ENCODE peak calls at places on chromosomes 1 and 21, in ten cellular contexts. One of them, this sample, is unnamed.

GRCh38 chr1:145988773-145989172 is 7.6 kb downstream of the TXNIP start:
- DNase-seq in T-cell: no peak
- DNase-seq in heart left ventricle: no peak
- DNase-seq in aorta: no peak
- DNase-seq in skeletal muscle cell: no peak
- DNase-seq in EL: no peak
- DNase-seq in fibroblast of the conjunctiva: no peak
- DNase-seq in upper lobe of left lung: peak; percentile 53
- DNase-seq in GM12891: no peak
- DNase-seq in naive B cell: no peak
- DNase-seq in this sample: no peak

GRCh38 chr1:8104278-8105236 is 78.4 kb upstream of the ERRFI1 start:
- DNase-seq in skeletal muscle cell: no peak
- DNase-seq in naive B cell: peak; percentile 4
- DNase-seq in GM12891: no peak
- DNase-seq in T-cell: no peak
- DNase-seq in aorta: no peak
- DNase-seq in fibroblast of the conjunctiva: no peak
- DNase-seq in EL: no peak
- DNase-seq in upper lobe of left lung: peak; percentile 49
- DNase-seq in heart left ventricle: no peak
- DNase-seq in this sample: no peak

GRCh38 chr21:32861871-32862270 is 90.3 kb upstream of the PAXBP1 start:
- DNase-seq in fibroblast of the conjunctiva: peak; percentile 64
- DNase-seq in GM12891: no peak
- DNase-seq in naive B cell: no peak
- DNase-seq in EL: no peak
- DNase-seq in T-cell: no peak
- DNase-seq in skeletal muscle cell: peak; percentile 13
- DNase-seq in upper lobe of left lung: no peak
- DNase-seq in aorta: no peak
- DNase-seq in heart left ventricle: no peak
- DNase-seq in this sample: no peak

GRCh38 chr1:43288058-43288784 is 2.8 kb upstream of the C1orf210 start:
- DNase-seq in GM12891: no peak
- DNase-seq in aorta: peak; percentile 33
- DNase-seq in T-cell: no peak
- DNase-seq in EL: no peak
- DNase-seq in skeletal muscle cell: no peak
- DNase-seq in heart left ventricle: peak; percentile 12
- DNase-seq in naive B cell: no peak
- DNase-seq in upper lobe of left lung: no peak
- DNase-seq in fibroblast of the conjunctiva: no peak
- DNase-seq in this sample: no peak

GRCh38 chr1:248841702-248842395 is 3.8 kb downstream of the ZNF672 start:
- DNase-seq in T-cell: peak; percentile 22
- DNase-seq in GM12891: no peak
- DNase-seq in heart left ventricle: peak; percentile 63
- DNase-seq in fibroblast of the conjunctiva: peak; percentile 57
- DNase-seq in aorta: no peak
- DNase-seq in EL: peak; percentile 60
- DNase-seq in naive B cell: no peak
- DNase-seq in upper lobe of left lung: peak; percentile 59
- DNase-seq in skeletal muscle cell: no peak
- DNase-seq in this sample: no peak

GRCh38 chr1:223153177-223154119 is 10.4 kb upstream of the TLR5 start:
- DNase-seq in upper lobe of left lung: no peak
- DNase-seq in GM12891: no peak
- DNase-seq in skeletal muscle cell: no peak
- DNase-seq in naive B cell: no peak
- DNase-seq in heart left ventricle: no peak
- DNase-seq in fibroblast of the conjunctiva: no peak
- DNase-seq in T-cell: no peak
- DNase-seq in aorta: no peak
- DNase-seq in EL: peak; percentile 67
- DNase-seq in this sample: no peak

GRCh38 chr21:39882186-39882882 is 15.1 kb downstream of the PCP4 start:
- DNase-seq in skeletal muscle cell: no peak
- DNase-seq in aorta: no peak
- DNase-seq in GM12891: no peak
- DNase-seq in upper lobe of left lung: no peak
- DNase-seq in EL: no peak
- DNase-seq in T-cell: no peak
- DNase-seq in heart left ventricle: no peak
- DNase-seq in fibroblast of the conjunctiva: no peak
- DNase-seq in naive B cell: no peak
- DNase-seq in this sample: no peak

GRCh38 chr21:37618081-37618480 is 251.5 kb downstream of the DYRK1A start:
- DNase-seq in T-cell: no peak
- DNase-seq in EL: no peak
- DNase-seq in heart left ventricle: no peak
- DNase-seq in naive B cell: no peak
- DNase-seq in skeletal muscle cell: no peak
- DNase-seq in fibroblast of the conjunctiva: no peak
- DNase-seq in GM12891: no peak
- DNase-seq in aorta: no peak
- DNase-seq in upper lobe of left lung: no peak
- DNase-seq in this sample: no peak

GRCh38 chr1:59767119-59767518 is 47.6 kb upstream of the HOOK1 start:
- DNase-seq in aorta: no peak
- DNase-seq in fibroblast of the conjunctiva: no peak
- DNase-seq in skeletal muscle cell: no peak
- DNase-seq in GM12891: no peak
- DNase-seq in T-cell: no peak
- DNase-seq in heart left ventricle: no peak
- DNase-seq in upper lobe of left lung: no peak
- DNase-seq in naive B cell: no peak
- DNase-seq in EL: no peak
- DNase-seq in this sample: no peak

GRCh38 chr1:237562247-237562823 is 328.4 kb downstream of the ZP4 start:
- DNase-seq in aorta: no peak
- DNase-seq in heart left ventricle: no peak
- DNase-seq in EL: peak; percentile 43
- DNase-seq in skeletal muscle cell: peak; percentile 10
- DNase-seq in fibroblast of the conjunctiva: peak; percentile 35
- DNase-seq in upper lobe of left lung: no peak
- DNase-seq in T-cell: no peak
- DNase-seq in naive B cell: peak; percentile 14
- DNase-seq in GM12891: peak; percentile 14
- DNase-seq in this sample: peak; percentile 8

GRCh38 chr1:113978863-113979702 is at the start of gene OLFML3:
- DNase-seq in skeletal muscle cell: peak; percentile 92
- DNase-seq in EL: peak; percentile 99
- DNase-seq in fibroblast of the conjunctiva: peak; percentile 97
- DNase-seq in naive B cell: peak; percentile 27
- DNase-seq in heart left ventricle: peak; percentile 92
- DNase-seq in T-cell: peak; percentile 21
- DNase-seq in upper lobe of left lung: peak; percentile 86
- DNase-seq in GM12891: peak; percentile 30
- DNase-seq in aorta: peak; percentile 93
- DNase-seq in this sample: peak; percentile 66

GRCh38 chr1:201649776-201650607 is 111.1 kb downstream of the NAV1 start:
- DNase-seq in fibroblast of the conjunctiva: peak; percentile 57
- DNase-seq in naive B cell: no peak
- DNase-seq in aorta: peak; percentile 92
- DNase-seq in T-cell: no peak
- DNase-seq in GM12891: no peak
- DNase-seq in heart left ventricle: peak; percentile 93
- DNase-seq in skeletal muscle cell: no peak
- DNase-seq in EL: peak; percentile 82
- DNase-seq in upper lobe of left lung: peak; percentile 77
- DNase-seq in this sample: no peak

GRCh38 chr1:43634729-43635128 is 15.2 kb upstream of the KDM4A start:
- DNase-seq in GM12891: no peak
- DNase-seq in EL: peak; percentile 17
- DNase-seq in aorta: no peak
- DNase-seq in naive B cell: no peak
- DNase-seq in skeletal muscle cell: no peak
- DNase-seq in T-cell: no peak
- DNase-seq in upper lobe of left lung: no peak
- DNase-seq in heart left ventricle: no peak
- DNase-seq in fibroblast of the conjunctiva: no peak
- DNase-seq in this sample: no peak

GRCh38 chr1:156768610-156769295 is 1.4 kb downstream of the PRCC start:
- DNase-seq in EL: no peak
- DNase-seq in fibroblast of the conjunctiva: no peak
- DNase-seq in T-cell: no peak
- DNase-seq in upper lobe of left lung: no peak
- DNase-seq in aorta: no peak
- DNase-seq in skeletal muscle cell: no peak
- DNase-seq in heart left ventricle: no peak
- DNase-seq in GM12891: no peak
- DNase-seq in naive B cell: no peak
- DNase-seq in this sample: no peak

GRCh38 chr1:2239384-2239985 is 11.4 kb downstream of the SKI start:
- DNase-seq in upper lobe of left lung: no peak
- DNase-seq in T-cell: no peak
- DNase-seq in GM12891: no peak
- DNase-seq in skeletal muscle cell: no peak
- DNase-seq in heart left ventricle: peak; percentile 29
- DNase-seq in fibroblast of the conjunctiva: no peak
- DNase-seq in EL: no peak
- DNase-seq in naive B cell: no peak
- DNase-seq in aorta: no peak
- DNase-seq in this sample: no peak

GRCh38 chr1:19384113-19384512 is 72.0 kb downstream of the SLC66A1 start:
- DNase-seq in T-cell: no peak
- DNase-seq in aorta: peak; percentile 89
- DNase-seq in heart left ventricle: peak; percentile 64
- DNase-seq in skeletal muscle cell: no peak
- DNase-seq in upper lobe of left lung: no peak
- DNase-seq in naive B cell: no peak
- DNase-seq in GM12891: no peak
- DNase-seq in fibroblast of the conjunctiva: no peak
- DNase-seq in EL: peak; percentile 66
- DNase-seq in this sample: no peak

GRCh38 chr1:225755668-225756294 is 21.8 kb upstream of the SRP9 start:
- DNase-seq in upper lobe of left lung: no peak
- DNase-seq in GM12891: no peak
- DNase-seq in skeletal muscle cell: no peak
- DNase-seq in EL: no peak
- DNase-seq in aorta: no peak
- DNase-seq in naive B cell: no peak
- DNase-seq in T-cell: no peak
- DNase-seq in fibroblast of the conjunctiva: no peak
- DNase-seq in heart left ventricle: no peak
- DNase-seq in this sample: no peak

GRCh38 chr1:118661769-118662320 is 326.3 kb downstream of the TBX15 start:
- DNase-seq in EL: peak; percentile 39
- DNase-seq in skeletal muscle cell: no peak
- DNase-seq in aorta: no peak
- DNase-seq in T-cell: no peak
- DNase-seq in upper lobe of left lung: no peak
- DNase-seq in fibroblast of the conjunctiva: no peak
- DNase-seq in heart left ventricle: no peak
- DNase-seq in naive B cell: no peak
- DNase-seq in GM12891: no peak
- DNase-seq in this sample: no peak

GRCh38 chr1:230270185-230270939 is 155.8 kb downstream of the PGBD5 start:
- DNase-seq in naive B cell: no peak
- DNase-seq in GM12891: no peak
- DNase-seq in heart left ventricle: no peak
- DNase-seq in EL: no peak
- DNase-seq in skeletal muscle cell: no peak
- DNase-seq in T-cell: no peak
- DNase-seq in fibroblast of the conjunctiva: no peak
- DNase-seq in aorta: peak; percentile 41
- DNase-seq in upper lobe of left lung: no peak
- DNase-seq in this sample: no peak

GRCh38 chr1:208083715-208084085 is 160.5 kb downstream of the PLXNA2 start:
- DNase-seq in upper lobe of left lung: no peak
- DNase-seq in EL: no peak
- DNase-seq in GM12891: no peak
- DNase-seq in heart left ventricle: no peak
- DNase-seq in fibroblast of the conjunctiva: no peak
- DNase-seq in T-cell: no peak
- DNase-seq in aorta: no peak
- DNase-seq in naive B cell: no peak
- DNase-seq in skeletal muscle cell: no peak
- DNase-seq in this sample: no peak

GRCh38 chr1:76587213-76587612 is 280.1 kb upstream of the ST6GALNAC5 start:
- DNase-seq in aorta: no peak
- DNase-seq in heart left ventricle: no peak
- DNase-seq in naive B cell: no peak
- DNase-seq in T-cell: no peak
- DNase-seq in upper lobe of left lung: no peak
- DNase-seq in EL: no peak
- DNase-seq in GM12891: no peak
- DNase-seq in fibroblast of the conjunctiva: no peak
- DNase-seq in skeletal muscle cell: no peak
- DNase-seq in this sample: no peak

GRCh38 chr21:46667191-46667734 is 31.8 kb downstream of the PRMT2 start:
- DNase-seq in upper lobe of left lung: no peak
- DNase-seq in naive B cell: no peak
- DNase-seq in skeletal muscle cell: no peak
- DNase-seq in T-cell: no peak
- DNase-seq in fibroblast of the conjunctiva: no peak
- DNase-seq in GM12891: peak; percentile 40
- DNase-seq in aorta: peak; percentile 73
- DNase-seq in heart left ventricle: no peak
- DNase-seq in EL: peak; percentile 36
- DNase-seq in this sample: no peak

GRCh38 chr1:30759718-30760281 is 2.2 kb upstream of the LAPTM5 start:
- DNase-seq in EL: no peak
- DNase-seq in upper lobe of left lung: no peak
- DNase-seq in T-cell: peak; percentile 69
- DNase-seq in fibroblast of the conjunctiva: no peak
- DNase-seq in aorta: no peak
- DNase-seq in heart left ventricle: no peak
- DNase-seq in GM12891: no peak
- DNase-seq in skeletal muscle cell: no peak
- DNase-seq in naive B cell: no peak
- DNase-seq in this sample: no peak

GRCh38 chr1:18643154-18644012 is 12.7 kb downstream of the PAX7 start:
- DNase-seq in EL: no peak
- DNase-seq in fibroblast of the conjunctiva: no peak
- DNase-seq in T-cell: no peak
- DNase-seq in skeletal muscle cell: no peak
- DNase-seq in naive B cell: no peak
- DNase-seq in GM12891: no peak
- DNase-seq in heart left ventricle: no peak
- DNase-seq in upper lobe of left lung: no peak
- DNase-seq in aorta: no peak
- DNase-seq in this sample: no peak